ENCODE peak calls at places on chromosomes 13 and 19, in nine cellular contexts. S is astrocyte of the spinal cord, N is cardiac fibroblast, L is psoas muscle, Q is PC-3, J is bronchial epithelial cell, G is progenitor cell of endocrine pancreas, W is IMR-90, C is mucosa of descending colon. A is an unnamed sample.

GRCh38 chr13:114099918-114100445 is 32.4 kb downstream of the RASA3 start:
- DNase-seq in G (no peak), C (peak; percentile 45), L (peak; percentile 58), J (peak; percentile 40), N (peak; percentile 65), W (peak; percentile 44), S (no peak), Q (peak; percentile 66), A (no peak)

GRCh38 chr13:110915874-110916670 is 1.2 kb upstream of the ANKRD10 start:
- DNase-seq in J (peak; percentile 80), G (no peak), S (peak; percentile 57), C (no peak), N (peak; percentile 79), L (no peak), Q (peak; percentile 31), W (peak; percentile 64), A (no peak)

GRCh38 chr13:42380420-42381164 is 108.6 kb downstream of the AKAP11 start:
- DNase-seq in S (no peak), L (no peak), J (no peak), Q (no peak), N (no peak), C (no peak), W (no peak), G (no peak), A (no peak)

GRCh38 chr13:49867834-49868233 is 68.3 kb downstream of the SPRYD7 start:
- DNase-seq in L (no peak), W (no peak), N (no peak), Q (no peak), J (no peak), S (no peak), C (no peak), G (no peak), A (no peak)

GRCh38 chr13:95509521-95510315 is 42.8 kb upstream of the CLDN10 start:
- DNase-seq in G (no peak), W (peak; percentile 10), Q (peak; percentile 44), C (no peak), J (peak; percentile 88), N (peak; percentile 72), S (peak; percentile 64), L (no peak), A (no peak)

GRCh38 chr19:50202399-50202798 is 1.0 kb upstream of the MYH14 start:
- DNase-seq in N (no peak), Q (no peak), G (no peak), J (no peak), W (no peak), L (no peak), S (no peak), C (no peak), A (no peak)

GRCh38 chr19:32266453-32266852 is 79.0 kb upstream of the ZNF507 start:
- DNase-seq in G (no peak), J (no peak), L (no peak), N (no peak), Q (no peak), W (no peak), S (no peak), C (no peak), A (no peak)

GRCh38 chr13:110347535-110348308 is 40.6 kb downstream of the COL4A2 start:
- DNase-seq in W (peak; percentile 90), J (peak; percentile 100), S (peak; percentile 84), C (no peak), N (peak; percentile 99), Q (peak; percentile 93), L (peak; percentile 64), G (no peak), A (no peak)

GRCh38 chr13:24145231-24145630 is 15.3 kb upstream of the SPATA13 start:
- DNase-seq in J (no peak), C (no peak), N (peak; percentile 13), S (no peak), W (no peak), G (no peak), L (no peak), Q (no peak), A (no peak)

GRCh38 chr13:44331912-44332840 is 41.4 kb upstream of the SERP2 start:
- DNase-seq in Q (peak; percentile 24), N (peak; percentile 72), J (no peak), C (no peak), L (peak; percentile 70), G (no peak), W (peak; percentile 84), S (peak; percentile 99), A (no peak)

GRCh38 chr19:57099199-57099661 is 20.6 kb upstream of the USP29 start:
- DNase-seq in G (no peak), S (no peak), J (peak; percentile 7), Q (peak; percentile 71), N (peak; percentile 61), W (peak; percentile 35), L (peak; percentile 66), C (no peak), A (peak; percentile 21)

GRCh38 chr13:59391696-59392095 is 772.0 kb downstream of the DIAPH3 start:
- DNase-seq in N (peak; percentile 88), L (no peak), C (no peak), S (peak; percentile 75), J (peak; percentile 53), G (peak; percentile 26), W (peak; percentile 74), Q (peak; percentile 62), A (peak; percentile 58)

GRCh38 chr13:34357435-34358232 is 539.7 kb downstream of the RFC3 start:
- DNase-seq in Q (peak; percentile 88), S (peak; percentile 64), G (no peak), J (peak; percentile 77), L (no peak), W (peak; percentile 79), N (peak; percentile 85), C (no peak), A (no peak)

GRCh38 chr13:48292650-48293049 is 10.9 kb upstream of the RB1 start:
- DNase-seq in G (no peak), N (no peak), S (no peak), J (no peak), Q (no peak), C (no peak), L (no peak), W (no peak), A (no peak)

GRCh38 chr13:113990321-113990837 is 16.5 kb upstream of the C13orf46 start:
- DNase-seq in S (no peak), W (no peak), N (no peak), J (no peak), L (peak; percentile 42), G (no peak), C (peak; percentile 21), Q (no peak), A (no peak)

GRCh38 chr13:27826379-27827353 is 34.4 kb downstream of the GSX1 start:
- DNase-seq in J (peak; percentile 71), S (peak; percentile 88), Q (peak; percentile 85), L (peak; percentile 81), W (peak; percentile 81), G (peak; percentile 89), N (peak; percentile 92), C (peak; percentile 79), A (peak; percentile 92)

GRCh38 chr19:40392894-40393517 is 3.0 kb upstream of the HIPK4 start:
- DNase-seq in S (no peak), J (peak; percentile 57), C (no peak), G (no peak), L (no peak), W (no peak), N (peak; percentile 25), Q (peak; percentile 69), A (no peak)

GRCh38 chr19:18416778-18417249 is 2.4 kb upstream of the SSBP4 start:
- DNase-seq in W (peak; percentile 78), C (peak; percentile 92), L (peak; percentile 93), S (peak; percentile 91), N (peak; percentile 92), G (peak; percentile 59), J (no peak), Q (peak; percentile 67), A (peak; percentile 71)

GRCh38 chr13:106987435-106987800 is 419.5 kb upstream of the ARGLU1 start:
- DNase-seq in Q (no peak), L (no peak), C (no peak), W (no peak), S (no peak), J (no peak), G (no peak), N (no peak), A (no peak)

DNA sequence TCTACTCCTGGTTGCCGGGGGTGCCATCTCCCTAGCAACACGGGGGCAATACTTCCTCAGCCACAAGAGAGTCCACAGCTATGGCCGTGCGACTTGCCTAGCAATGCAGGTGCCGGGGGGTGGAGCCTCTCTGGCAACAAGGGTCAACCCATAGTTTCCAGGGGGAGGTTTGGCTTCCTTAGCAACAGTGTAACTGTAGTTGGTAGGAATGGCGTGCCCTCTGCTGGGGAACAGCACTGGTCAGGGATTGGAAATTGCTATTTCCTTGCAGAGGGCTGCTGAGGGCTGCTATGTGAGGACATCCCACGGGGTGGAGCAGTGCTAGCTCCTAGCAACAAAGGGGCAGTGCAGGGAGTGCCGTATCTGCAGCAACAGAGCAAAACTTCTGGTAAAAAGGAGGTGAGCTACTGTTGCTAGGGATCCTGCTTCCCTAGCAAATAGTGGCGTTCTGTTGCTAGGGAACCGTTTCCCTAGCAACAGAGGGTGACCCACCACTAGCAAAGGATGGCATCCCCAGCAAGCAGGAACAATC is 7.0 kb upstream of the TMC4 start:
- DNase-seq in G (peak; percentile 59), J (peak; percentile 58), N (peak; percentile 61), C (peak; percentile 74), S (peak; percentile 84), Q (peak; percentile 16), L (no peak), W (peak; percentile 60), A (peak; percentile 67)
- TF ChIP-seq CTCF in G (peak; percentile 61), J (peak; percentile 42), N (peak; percentile 44), C (peak; percentile 24), S (peak; percentile 73), Q (peak; percentile 17), L (no peak), W (peak; percentile 48), A (peak; percentile 61)

GRCh38 chr19:23851966-23852365 is 62.7 kb upstream of the ZNF726 start:
- DNase-seq in Q (no peak), J (no peak), S (no peak), N (no peak), W (no peak), L (no peak), G (no peak), C (no peak), A (no peak)

GRCh38 chr19:23855676-23856075 is 59.0 kb upstream of the ZNF726 start:
- DNase-seq in S (no peak), L (no peak), N (no peak), G (no peak), Q (no peak), C (no peak), W (no peak), J (no peak), A (no peak)
- TF ChIP-seq CTCF in S (no peak), L (no peak), N (no peak), G (no peak), Q (no peak), C (no peak), W (no peak), J (no peak), A (no peak)

GRCh38 chr13:45928843-45929242 is 77.3 kb upstream of the SIAH3 start:
- DNase-seq in Q (peak; percentile 11), C (no peak), N (no peak), G (no peak), S (no peak), L (no peak), J (peak; percentile 46), W (no peak), A (no peak)
- TF ChIP-seq CTCF in Q (no peak), C (no peak), N (no peak), G (no peak), S (no peak), L (no peak), J (no peak), W (no peak), A (no peak)

DNA sequence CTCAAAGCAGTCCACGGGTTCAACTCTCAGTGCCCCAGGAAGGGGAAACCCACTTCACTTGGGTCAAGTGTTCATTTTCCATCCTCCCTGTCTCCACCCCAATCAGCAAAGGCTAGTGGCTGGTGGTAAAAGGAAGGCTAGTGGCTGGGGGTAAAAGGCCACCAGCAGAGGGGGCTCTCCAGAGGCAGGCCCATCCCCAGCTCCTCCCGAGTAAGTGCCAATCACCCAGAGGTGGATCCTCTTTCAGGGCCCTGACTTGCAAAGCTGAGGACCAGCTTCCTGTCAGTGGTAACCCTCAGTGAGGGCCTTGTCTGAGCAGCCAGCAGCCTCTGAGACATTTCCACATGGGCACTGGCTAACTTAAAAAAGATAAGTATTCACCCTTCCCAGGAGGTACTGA is 22.0 kb upstream of the TPT1 start:
- DNase-seq in L (no peak), J (no peak), W (no peak), G (no peak), C (no peak), Q (no peak), N (no peak), S (no peak), A (no peak)
- TF ChIP-seq CTCF in L (no peak), J (peak; percentile 14), W (no peak), G (no peak), C (no peak), Q (no peak), N (no peak), S (no peak), A (no peak)

A was measured in neural crest cell.